ENCODE peak calls at places on chromosome 7, in six cellular contexts. One of them, this sample, is unnamed.

GRCh38 chr7:1111156-1111555 is 23.2 kb downstream of the GPER1 start:
- DNase-seq in nephron progenitor cell: no peak
- DNase-seq in choroid plexus epithelial cell: no peak
- DNase-seq in KG1: no peak
- DNase-seq in M059J: no peak
- DNase-seq in ELR: no peak
- DNase-seq in this sample: no peak

GRCh38 chr7:2936301-2936700 is 92.2 kb upstream of the GNA12 start:
- DNase-seq in nephron progenitor cell: no peak
- DNase-seq in choroid plexus epithelial cell: no peak
- DNase-seq in KG1: no peak
- DNase-seq in M059J: no peak
- DNase-seq in ELR: no peak
- DNase-seq in this sample: no peak

GRCh38 chr7:101172854-101173751 is 7.0 kb downstream of the NAT16 start:
- DNase-seq in nephron progenitor cell: no peak
- DNase-seq in choroid plexus epithelial cell: peak; percentile 77
- DNase-seq in KG1: no peak
- DNase-seq in M059J: peak; percentile 91
- DNase-seq in ELR: peak; percentile 85
- DNase-seq in this sample: peak; percentile 5

GRCh38 chr7:18177815-18178660 is 150.4 kb upstream of the PRPS1L1 start:
- DNase-seq in nephron progenitor cell: no peak
- DNase-seq in choroid plexus epithelial cell: peak; percentile 83
- DNase-seq in KG1: peak; percentile 37
- DNase-seq in M059J: peak; percentile 70
- DNase-seq in ELR: peak; percentile 33
- DNase-seq in this sample: no peak

GRCh38 chr7:28102778-28103177 is 77.8 kb downstream of the JAZF1 start:
- DNase-seq in nephron progenitor cell: no peak
- DNase-seq in choroid plexus epithelial cell: peak; percentile 91
- DNase-seq in KG1: no peak
- DNase-seq in M059J: peak; percentile 88
- DNase-seq in ELR: peak; percentile 84
- DNase-seq in this sample: no peak

GRCh38 chr7:36261019-36261754 is 108.1 kb downstream of the EEPD1 start:
- DNase-seq in nephron progenitor cell: no peak
- DNase-seq in choroid plexus epithelial cell: peak; percentile 41
- DNase-seq in KG1: no peak
- DNase-seq in M059J: peak; percentile 59
- DNase-seq in ELR: peak; percentile 7
- DNase-seq in this sample: no peak

GRCh38 chr7:34155225-34155908 is 250.0 kb downstream of the BMPER start:
- DNase-seq in nephron progenitor cell: no peak
- DNase-seq in choroid plexus epithelial cell: peak; percentile 97
- DNase-seq in KG1: no peak
- DNase-seq in M059J: peak; percentile 78
- DNase-seq in ELR: peak; percentile 92
- DNase-seq in this sample: no peak

GRCh38 chr7:138755331-138755747 is 42.5 kb upstream of the TMEM213 start:
- DNase-seq in nephron progenitor cell: no peak
- DNase-seq in choroid plexus epithelial cell: peak; percentile 23
- DNase-seq in KG1: no peak
- DNase-seq in M059J: peak; percentile 30
- DNase-seq in ELR: no peak
- DNase-seq in this sample: no peak

GRCh38 chr7:151611041-151611440 is 91.3 kb upstream of the RHEB start:
- DNase-seq in nephron progenitor cell: no peak
- DNase-seq in choroid plexus epithelial cell: no peak
- DNase-seq in KG1: no peak
- DNase-seq in M059J: no peak
- DNase-seq in ELR: no peak
- DNase-seq in this sample: no peak

GRCh38 chr7:2699289-2699620 is 11.3 kb downstream of the AMZ1 start:
- DNase-seq in nephron progenitor cell: no peak
- DNase-seq in choroid plexus epithelial cell: no peak
- DNase-seq in KG1: no peak
- DNase-seq in M059J: no peak
- DNase-seq in ELR: no peak
- DNase-seq in this sample: no peak

GRCh38 chr7:26675143-26675887 is 189.1 kb downstream of the SKAP2 start:
- DNase-seq in nephron progenitor cell: no peak
- DNase-seq in choroid plexus epithelial cell: no peak
- DNase-seq in KG1: no peak
- DNase-seq in M059J: peak; percentile 38
- DNase-seq in ELR: peak; percentile 86
- DNase-seq in this sample: no peak

GRCh38 chr7:31114593-31115343 is 62.7 kb downstream of the ADCYAP1R1 start:
- DNase-seq in nephron progenitor cell: peak; percentile 63
- DNase-seq in choroid plexus epithelial cell: peak; percentile 72
- DNase-seq in KG1: no peak
- DNase-seq in M059J: peak; percentile 27
- DNase-seq in ELR: peak; percentile 56
- DNase-seq in this sample: no peak

GRCh38 chr7:102883098-102883860 is 29.5 kb upstream of the LRRC17 start:
- DNase-seq in nephron progenitor cell: no peak
- DNase-seq in choroid plexus epithelial cell: peak; percentile 82
- DNase-seq in KG1: no peak
- DNase-seq in M059J: peak; percentile 85
- DNase-seq in ELR: peak; percentile 68
- DNase-seq in this sample: no peak

GRCh38 chr7:51428226-51428887 is 111.7 kb upstream of the COBL start:
- DNase-seq in nephron progenitor cell: no peak
- DNase-seq in choroid plexus epithelial cell: peak; percentile 3
- DNase-seq in KG1: no peak
- DNase-seq in M059J: peak; percentile 24
- DNase-seq in ELR: no peak
- DNase-seq in this sample: no peak

GRCh38 chr7:98200364-98200763 is 10.9 kb upstream of the BHLHA15 start:
- DNase-seq in nephron progenitor cell: no peak
- DNase-seq in choroid plexus epithelial cell: no peak
- DNase-seq in KG1: no peak
- DNase-seq in M059J: no peak
- DNase-seq in ELR: no peak
- DNase-seq in this sample: no peak

GRCh38 chr7:8149222-8149621 is 112.7 kb downstream of the ICA1 start:
- DNase-seq in nephron progenitor cell: no peak
- DNase-seq in choroid plexus epithelial cell: peak; percentile 1
- DNase-seq in KG1: no peak
- DNase-seq in M059J: no peak
- DNase-seq in ELR: peak; percentile 15
- DNase-seq in this sample: no peak

GRCh38 chr7:151689196-151689971 is 169.7 kb upstream of the RHEB start:
- DNase-seq in nephron progenitor cell: no peak
- DNase-seq in choroid plexus epithelial cell: no peak
- DNase-seq in KG1: no peak
- DNase-seq in M059J: peak; percentile 92
- DNase-seq in ELR: no peak
- DNase-seq in this sample: peak; percentile 45

GRCh38 chr7:2082357-2083038 is 150.2 kb downstream of the MAD1L1 start:
- DNase-seq in nephron progenitor cell: peak; percentile 52
- DNase-seq in choroid plexus epithelial cell: peak; percentile 84
- DNase-seq in KG1: no peak
- DNase-seq in M059J: no peak
- DNase-seq in ELR: peak; percentile 95
- DNase-seq in this sample: no peak

GRCh38 chr7:142553216-142553615 is 196.1 kb upstream of the PRSS1 start:
- DNase-seq in nephron progenitor cell: no peak
- DNase-seq in choroid plexus epithelial cell: no peak
- DNase-seq in KG1: no peak
- DNase-seq in M059J: no peak
- DNase-seq in ELR: no peak
- DNase-seq in this sample: no peak

GRCh38 chr7:379456-380225 is 89.7 kb downstream of the FOXL3 start:
- DNase-seq in nephron progenitor cell: peak; percentile 58
- DNase-seq in choroid plexus epithelial cell: no peak
- DNase-seq in KG1: no peak
- DNase-seq in M059J: peak; percentile 3
- DNase-seq in ELR: no peak
- DNase-seq in this sample: no peak

GRCh38 chr7:138245216-138245615 is 169.0 kb downstream of the AKR1D1 start:
- DNase-seq in nephron progenitor cell: no peak
- DNase-seq in choroid plexus epithelial cell: peak; percentile 23
- DNase-seq in KG1: no peak
- DNase-seq in M059J: no peak
- DNase-seq in ELR: no peak
- DNase-seq in this sample: no peak

GRCh38 chr7:47269466-47269836 is 312.5 kb downstream of the TNS3 start:
- DNase-seq in nephron progenitor cell: no peak
- DNase-seq in choroid plexus epithelial cell: no peak
- DNase-seq in KG1: no peak
- DNase-seq in M059J: no peak
- DNase-seq in ELR: no peak
- DNase-seq in this sample: no peak

GRCh38 chr7:155506854-155507337 is 39.5 kb downstream of the CNPY1 start:
- DNase-seq in nephron progenitor cell: peak; percentile 52
- DNase-seq in choroid plexus epithelial cell: peak; percentile 17
- DNase-seq in KG1: no peak
- DNase-seq in M059J: no peak
- DNase-seq in ELR: peak; percentile 3
- DNase-seq in this sample: no peak

GRCh38 chr7:99786726-99787300 is 2.8 kb upstream of the CYP3A4 start:
- DNase-seq in nephron progenitor cell: no peak
- DNase-seq in choroid plexus epithelial cell: no peak
- DNase-seq in KG1: no peak
- DNase-seq in M059J: no peak
- DNase-seq in ELR: no peak
- DNase-seq in this sample: no peak

GRCh38 chr7:111137296-111138195 is 46.6 kb downstream of the LRRN3 start:
- DNase-seq in nephron progenitor cell: peak; percentile 3
- DNase-seq in choroid plexus epithelial cell: peak; percentile 66
- DNase-seq in KG1: no peak
- DNase-seq in M059J: peak; percentile 79
- DNase-seq in ELR: peak; percentile 54
- DNase-seq in this sample: no peak

GRCh38 chr7:6558837-6559236 is 7.6 kb upstream of the GRID2IP start:
- DNase-seq in nephron progenitor cell: peak; percentile 44
- DNase-seq in choroid plexus epithelial cell: peak; percentile 55
- DNase-seq in KG1: no peak
- DNase-seq in M059J: peak; percentile 75
- DNase-seq in ELR: peak; percentile 83
- DNase-seq in this sample: no peak

GRCh38 chr7:99038086-99038855 is 105.6 kb downstream of the SMURF1 start:
- DNase-seq in nephron progenitor cell: no peak
- DNase-seq in choroid plexus epithelial cell: no peak
- DNase-seq in KG1: no peak
- DNase-seq in M059J: no peak
- DNase-seq in ELR: no peak
- DNase-seq in this sample: no peak

GRCh38 chr7:131011437-131011752 is 277.4 kb upstream of the KLF14 start:
- DNase-seq in nephron progenitor cell: no peak
- DNase-seq in choroid plexus epithelial cell: no peak
- DNase-seq in KG1: no peak
- DNase-seq in M059J: no peak
- DNase-seq in ELR: no peak
- DNase-seq in this sample: peak; percentile 53

GRCh38 chr7:31767686-31768358 is 80.8 kb downstream of the PPP1R17 start:
- DNase-seq in nephron progenitor cell: no peak
- DNase-seq in choroid plexus epithelial cell: no peak
- DNase-seq in KG1: no peak
- DNase-seq in M059J: no peak
- DNase-seq in ELR: no peak
- DNase-seq in this sample: no peak

GRCh38 chr7:103857435-103857834 is 132.0 kb downstream of the RELN start:
- DNase-seq in nephron progenitor cell: no peak
- DNase-seq in choroid plexus epithelial cell: no peak
- DNase-seq in KG1: no peak
- DNase-seq in M059J: peak; percentile 2
- DNase-seq in ELR: no peak
- DNase-seq in this sample: no peak

GRCh38 chr7:485188-486081 is 34.2 kb downstream of the PDGFA start:
- DNase-seq in nephron progenitor cell: no peak
- DNase-seq in choroid plexus epithelial cell: no peak
- DNase-seq in KG1: no peak
- DNase-seq in M059J: no peak
- DNase-seq in ELR: no peak
- DNase-seq in this sample: no peak

GRCh38 chr7:144384071-144384470 is 19.4 kb downstream of the NOBOX start:
- DNase-seq in nephron progenitor cell: no peak
- DNase-seq in choroid plexus epithelial cell: peak; percentile 68
- DNase-seq in KG1: no peak
- DNase-seq in M059J: peak; percentile 86
- DNase-seq in ELR: no peak
- DNase-seq in this sample: no peak

GRCh38 chr7:136405931-136406777 is 429.0 kb upstream of the MTPN start:
- DNase-seq in nephron progenitor cell: peak; percentile 49
- DNase-seq in choroid plexus epithelial cell: peak; percentile 78
- DNase-seq in KG1: no peak
- DNase-seq in M059J: peak; percentile 68
- DNase-seq in ELR: peak; percentile 60
- DNase-seq in this sample: peak; percentile 22

GRCh38 chr7:15016315-15016667 is 113.7 kb upstream of the DGKB start:
- DNase-seq in nephron progenitor cell: no peak
- DNase-seq in choroid plexus epithelial cell: no peak
- DNase-seq in KG1: no peak
- DNase-seq in M059J: no peak
- DNase-seq in ELR: no peak
- DNase-seq in this sample: no peak

GRCh38 chr7:40199076-40199802 is 64.4 kb downstream of the SUGCT start:
- DNase-seq in nephron progenitor cell: no peak
- DNase-seq in choroid plexus epithelial cell: peak; percentile 94
- DNase-seq in KG1: no peak
- DNase-seq in M059J: peak; percentile 70
- DNase-seq in ELR: peak; percentile 71
- DNase-seq in this sample: no peak

GRCh38 chr7:43076189-43076605 is 36.2 kb upstream of the HECW1 start:
- DNase-seq in nephron progenitor cell: no peak
- DNase-seq in choroid plexus epithelial cell: peak; percentile 18
- DNase-seq in KG1: no peak
- DNase-seq in M059J: peak; percentile 39
- DNase-seq in ELR: peak; percentile 20
- DNase-seq in this sample: no peak

This sample was measured in nucleus accumbens.